ENCODE peak calls at places on chromosomes 12 and 14, in ten cellular contexts. G, T, X, L, P, A, I, U, M and O are unnamed samples.
A peak's percentile ranks its signal among the peaks of the same experiment; 100 is the strongest.

GRCh38 chr14:64801800-64802199 is 77.9 kb downstream of the SPTB start:
- DNase-seq in M (no peak), G (peak; percentile 67), L (no peak), I (no peak), U (no peak), T (no peak), X (no peak), P (no peak), A (no peak), O (no peak)

GRCh38 chr14:100640481-100641273 is 53.5 kb upstream of the BEGAIN start:
- DNase-seq in G (no peak), X (peak; percentile 66), P (peak; percentile 43), I (no peak), U (peak; percentile 64), A (no peak), L (no peak), M (peak; percentile 41), T (no peak), O (no peak)

GRCh38 chr14:39266589-39266870 is 32.8 kb downstream of the MIA2 start:
- DNase-seq in M (peak; percentile 43), U (no peak), T (peak; percentile 65), I (no peak), P (no peak), X (no peak), G (peak; percentile 62), A (peak; percentile 71), L (peak; percentile 81), O (peak; percentile 80)

GRCh38 chr12:27807063-27807703 is 27.1 kb upstream of the MANSC4 start:
- DNase-seq in X (no peak), G (peak; percentile 55), P (no peak), A (no peak), L (no peak), I (no peak), M (no peak), U (no peak), T (no peak), O (no peak)

GRCh38 chr12:43058616-43059015 is 469.1 kb upstream of the PRICKLE1 start:
- DNase-seq in P (no peak), G (no peak), A (no peak), L (no peak), T (no peak), X (no peak), M (no peak), U (no peak), I (no peak), O (no peak)

GRCh38 chr14:31745741-31746140 is 184.5 kb downstream of the NUBPL start:
- DNase-seq in I (no peak), X (no peak), T (no peak), P (no peak), G (peak; percentile 6), A (no peak), L (no peak), U (no peak), M (no peak), O (no peak)

GRCh38 chr12:110689002-110689600 is at the start of gene HVCN1:
- DNase-seq in T (peak; percentile 71), U (peak; percentile 14), I (no peak), G (no peak), X (peak; percentile 71), L (peak; percentile 79), M (no peak), P (no peak), A (no peak), O (peak; percentile 81)

GRCh38 chr12:68042212-68042699 is 53.0 kb downstream of the IFNG-AS1 start:
- DNase-seq in G (peak; percentile 39), T (no peak), A (peak; percentile 71), I (no peak), L (no peak), P (no peak), X (no peak), U (no peak), M (peak; percentile 45), O (no peak)

GRCh38 chr12:2650261-2651060 is 144.3 kb upstream of the FKBP4 start:
- DNase-seq in P (no peak), X (no peak), U (no peak), G (no peak), T (no peak), L (peak; percentile 21), I (no peak), M (no peak), A (no peak), O (peak; percentile 55)

GRCh38 chr12:117577122-117577657 is 215.8 kb upstream of the NOS1 start:
- DNase-seq in L (no peak), T (no peak), U (no peak), X (no peak), P (no peak), A (no peak), M (no peak), I (no peak), G (no peak), O (no peak)

GRCh38 chr14:53470351-53471043 is 317.4 kb upstream of the DDHD1 start:
- DNase-seq in M (no peak), G (peak; percentile 52), U (no peak), X (no peak), T (peak; percentile 58), L (no peak), A (no peak), I (no peak), P (no peak), O (no peak)

GRCh38 chr12:57611116-57611809 is at the start of gene ARHGEF25:
- DNase-seq in M (no peak), A (peak; percentile 36), L (peak; percentile 92), U (no peak), G (peak; percentile 60), P (no peak), T (peak; percentile 87), I (no peak), X (peak; percentile 82), O (peak; percentile 93)

GRCh38 chr12:73057428-73057827 is 785.3 kb downstream of the TRHDE start:
- DNase-seq in T (no peak), U (no peak), L (no peak), A (no peak), M (no peak), X (no peak), I (no peak), P (no peak), G (peak; percentile 16), O (no peak)